ENCODE peak calls at places on chromosomes 13 and 19, in seven cellular contexts. E is OCI-LY7, H is AG04449, D is breast epithelium, A is ovary, I is MG63, T is fibroblast of lung. Z is an unnamed sample.
A peak's percentile ranks its signal among the peaks of the same experiment; 100 is the strongest.

GRCh38 chr19:42316223-42317211 is 3.4 kb downstream of the TMEM145 start:
- DNase-seq in T (peak; percentile 21), I (peak; percentile 73), H (no peak), D (no peak), E (peak; percentile 55), A (no peak), Z (no peak)

GRCh38 chr19:37148214-37148613 is 24.3 kb downstream of the ZNF585A start:
- DNase-seq in E (no peak), I (no peak), A (no peak), T (no peak), D (no peak), H (no peak), Z (no peak)

GRCh38 chr13:38103851-38104250 is 234.3 kb upstream of the TRPC4 start:
- DNase-seq in I (peak; percentile 85), H (no peak), D (no peak), E (no peak), A (no peak), T (no peak), Z (no peak)

GRCh38 chr13:114309806-114310410 is 4.4 kb upstream of the CHAMP1 start:
- DNase-seq in A (no peak), I (no peak), H (no peak), E (no peak), T (no peak), D (no peak), Z (no peak)

GRCh38 chr19:10566658-10567410 is 1.0 kb upstream of the KRI1 start:
- DNase-seq in T (no peak), H (no peak), I (no peak), D (no peak), E (peak; percentile 45), A (peak; percentile 62), Z (no peak)

GRCh38 chr19:1864480-1865171 is 1.2 kb upstream of the KLF16 start:
- DNase-seq in T (peak; percentile 48), A (peak; percentile 84), H (no peak), I (peak; percentile 79), E (peak; percentile 82), D (peak; percentile 76), Z (no peak)

GRCh38 chr19:7928741-7929701 is 3.1 kb upstream of the CTXN1 start:
- DNase-seq in E (peak; percentile 51), H (peak; percentile 45), T (peak; percentile 85), I (peak; percentile 78), A (peak; percentile 88), D (no peak), Z (peak; percentile 44)

GRCh38 chr13:113648218-113648615 is 9.8 kb downstream of the ATP4B start:
- DNase-seq in D (peak; percentile 45), T (no peak), E (no peak), I (no peak), H (no peak), A (peak; percentile 19), Z (no peak)

GRCh38 chr13:101846701-101847100 is 394.2 kb downstream of the ITGBL1 start:
- DNase-seq in A (no peak), I (no peak), D (no peak), T (no peak), H (no peak), E (no peak), Z (no peak)

GRCh38 chr19:43720936-43721335 is 5.1 kb downstream of the IRGC start:
- DNase-seq in H (no peak), T (no peak), I (no peak), D (no peak), E (no peak), A (no peak), Z (no peak)

GRCh38 chr13:76991432-76991795 is 467 bp upstream of the CLN5 start:
- DNase-seq in I (peak; percentile 10), H (no peak), A (no peak), T (no peak), D (no peak), E (no peak), Z (no peak)

GRCh38 chr13:52665325-52665724 is 12.7 kb downstream of the SUGT1 start:
- DNase-seq in I (no peak), H (no peak), A (no peak), D (no peak), T (peak; percentile 37), E (peak; percentile 20), Z (no peak)

GRCh38 chr19:31066385-31066784 is 282.9 kb downstream of the TSHZ3 start:
- DNase-seq in E (no peak), I (peak; percentile 80), T (peak; percentile 65), D (no peak), A (no peak), H (peak; percentile 53), Z (peak; percentile 86)

GRCh38 chr13:87667686-87668085 is 3.5 kb upstream of the SLITRK5 start:
- DNase-seq in T (no peak), H (no peak), E (no peak), D (no peak), I (no peak), A (no peak), Z (no peak)

DNA sequence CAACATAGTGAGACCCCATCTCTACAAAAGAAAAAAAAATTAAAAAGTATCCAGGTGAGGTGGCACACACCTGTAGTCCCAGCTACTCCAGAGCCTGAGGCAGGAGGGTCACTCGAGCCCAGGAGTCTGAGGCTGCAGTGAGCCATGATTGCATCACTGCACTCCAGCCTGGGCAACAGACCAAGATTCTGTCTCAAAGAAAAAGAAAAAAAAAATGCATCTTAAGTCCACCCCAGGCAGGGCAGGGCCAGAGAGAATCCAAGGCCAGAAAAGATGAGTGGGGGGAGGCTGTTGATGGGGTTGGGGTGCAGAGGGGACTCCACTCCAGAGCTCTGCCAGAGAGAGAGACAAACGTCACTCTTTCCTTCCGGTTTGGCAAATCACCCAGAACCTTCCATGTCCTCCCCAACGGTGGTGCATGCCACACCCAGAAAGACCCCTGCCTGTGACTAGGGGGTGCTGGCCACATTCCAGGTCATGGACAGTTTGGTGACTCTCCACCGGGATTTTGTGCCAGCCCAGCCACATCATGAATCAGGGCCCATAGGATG is 431 bp downstream of the FUT3 start:
- DNase-seq in H (no peak), A (peak; percentile 55), I (peak; percentile 59), T (peak; percentile 71), D (no peak), E (peak; percentile 16), Z (no peak)
- H3K4me3 ChIP-seq in H (no peak overlapping the region), A (no peak overlapping the region), I (no peak overlapping the region), T (no peak overlapping the region), D (peak overlapping the region; percentile 6), E (no peak overlapping the region), Z (no peak overlapping the region)

GRCh38 chr19:35253316-35254286 is 4.8 kb downstream of the LSR start:
- DNase-seq in E (no peak), H (no peak), T (no peak), D (no peak), I (no peak), A (peak; percentile 31), Z (no peak)
- H3K4me3 ChIP-seq in E (no peak overlapping the region), H (no peak overlapping the region), T (no peak overlapping the region), D (no peak overlapping the region), I (no peak overlapping the region), A (no peak overlapping the region), Z (no peak overlapping the region)

DNA sequence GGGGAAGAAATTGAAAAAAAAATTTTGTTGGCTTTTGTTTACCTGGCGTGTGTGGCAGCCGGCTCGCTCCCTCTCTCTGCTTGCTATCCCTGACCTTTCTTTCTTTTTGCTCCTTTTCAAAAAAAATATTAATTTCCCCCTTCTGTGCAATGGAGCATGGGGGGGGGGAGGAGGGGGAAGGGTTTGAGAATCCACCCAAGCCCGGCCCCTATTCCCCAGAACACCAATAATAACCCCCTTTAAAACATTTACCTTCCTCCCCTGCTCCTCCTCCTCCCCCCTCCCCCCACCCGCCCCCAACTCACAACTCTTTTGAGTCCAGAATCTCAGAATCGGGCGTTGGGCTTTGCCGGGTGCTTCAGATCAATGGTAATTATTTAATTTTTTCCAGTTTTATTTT is 28.4 kb downstream of the NFIX start:
- DNase-seq in T (peak; percentile 57), D (no peak), I (no peak), H (no peak), E (no peak), A (no peak), Z (no peak)
- H3K4me3 ChIP-seq in T (peak overlapping the region; percentile 62), D (peak overlapping the region; percentile 53), I (peak overlapping the region; percentile 48), H (peak overlapping the region; percentile 65), E (no peak overlapping the region), A (peak overlapping the region; percentile 32), Z (peak overlapping the region; percentile 51)

DNA sequence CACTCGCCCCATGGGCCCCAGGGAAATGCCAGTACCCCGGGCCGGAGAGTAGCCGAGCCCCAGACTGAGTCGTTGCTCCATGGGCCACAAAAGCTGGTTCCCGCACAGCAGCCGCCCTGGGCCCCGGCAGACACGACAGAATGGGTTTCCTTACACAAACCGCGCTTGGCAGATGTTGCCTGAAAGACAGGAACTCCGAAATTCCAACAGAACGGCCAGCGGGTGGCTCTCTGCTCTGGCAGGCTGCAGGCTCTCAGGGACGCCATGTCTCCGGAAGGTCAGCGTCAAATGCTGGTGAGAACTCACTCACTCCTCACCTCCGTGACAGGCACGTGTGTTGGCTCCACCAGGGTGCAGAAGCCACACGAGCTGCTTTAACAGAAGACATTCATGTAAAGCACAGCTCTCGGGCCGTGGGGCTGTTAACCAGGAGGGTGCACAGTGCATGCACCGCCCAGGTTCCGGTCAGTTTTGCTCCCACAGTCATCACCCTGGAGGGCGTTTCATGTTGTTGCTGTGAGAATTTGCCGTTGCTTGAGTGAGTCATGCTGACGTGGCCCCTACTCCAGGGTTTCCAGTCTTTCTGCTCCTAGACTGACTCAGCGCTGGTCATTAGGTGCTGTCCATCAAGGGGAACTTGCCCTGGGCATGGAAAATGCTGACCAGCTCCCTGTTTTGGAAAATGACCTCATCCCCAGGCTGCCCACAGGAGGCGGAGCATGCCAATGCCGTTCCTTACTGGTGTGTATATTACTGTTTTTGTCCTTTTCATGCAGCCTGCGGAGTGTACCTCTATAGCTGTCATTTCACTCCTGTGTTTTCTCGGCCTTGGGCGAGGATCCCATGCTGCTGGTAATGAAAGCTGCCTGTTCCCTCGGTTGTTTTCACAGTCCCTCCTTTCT is 44.8 kb downstream of the ANKRD10 start:
- DNase-seq in D (peak; percentile 93), I (peak; percentile 99), E (no peak), A (peak; percentile 79), H (peak; percentile 96), T (peak; percentile 100), Z (peak; percentile 99)
- H3K4me3 ChIP-seq in D (peak overlapping the region; percentile 31), I (peak overlapping the region; percentile 42), E (no peak overlapping the region), A (no peak overlapping the region), H (peak overlapping the region; percentile 45), T (peak overlapping the region; percentile 57), Z (peak overlapping the region; percentile 27)

DNA sequence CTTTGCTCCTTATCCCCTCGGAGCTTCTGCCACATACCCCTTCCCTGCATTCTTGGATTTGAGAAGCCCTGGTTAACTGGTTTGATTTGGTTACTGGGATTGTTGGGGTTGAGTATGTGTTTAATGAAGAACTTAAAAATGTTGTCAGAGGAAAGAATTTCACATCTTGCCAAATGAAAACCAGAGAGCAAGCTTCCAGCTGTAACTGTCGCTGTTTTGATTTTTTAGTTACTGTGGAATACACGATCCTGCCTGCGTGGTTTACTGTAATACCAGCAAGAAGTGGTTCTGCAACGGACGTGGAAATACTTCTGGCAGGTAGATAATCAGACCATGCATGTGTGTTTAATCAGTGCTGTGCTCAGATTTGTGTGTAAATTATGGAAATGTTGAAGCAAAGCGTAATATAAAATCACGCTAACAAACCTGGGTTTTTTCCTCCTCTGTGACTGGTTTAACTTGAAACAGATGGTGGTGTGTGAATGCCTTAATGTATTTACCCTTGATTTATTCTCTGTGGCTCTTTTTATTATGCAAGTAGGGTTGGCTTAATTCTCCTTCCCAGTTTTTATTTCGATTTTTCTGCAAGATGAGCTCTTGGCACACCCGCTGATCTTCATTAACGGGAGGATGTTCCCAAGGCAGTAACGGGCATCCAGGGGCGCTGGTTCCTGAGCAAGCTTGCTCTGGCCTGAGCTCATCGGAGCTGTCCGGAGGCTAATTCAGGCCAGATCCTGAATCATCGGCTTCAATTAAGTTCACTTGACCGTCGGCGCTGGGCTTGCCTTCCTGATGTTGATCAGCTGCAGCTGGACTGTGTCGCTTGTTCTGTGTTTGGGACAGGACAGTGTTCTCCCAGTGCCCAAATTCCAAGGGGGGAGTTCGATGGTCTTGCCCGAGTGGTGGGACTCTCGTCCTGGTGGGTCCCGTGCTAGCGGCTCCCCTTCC is 16.0 kb downstream of the UPF1 start:
- DNase-seq in E (no peak), A (no peak), I (no peak), T (peak; percentile 54), H (no peak), D (no peak), Z (no peak)
- H3K4me3 ChIP-seq in E (no peak overlapping the region), A (no peak overlapping the region), I (no peak overlapping the region), T (no peak overlapping the region), H (no peak overlapping the region), D (no peak overlapping the region), Z (no peak overlapping the region)

Z was measured in skeletal muscle cell.